ENCODE peak calls at places on chromosome 4, in six cellular contexts. I is neuronal stem cell; K is effector memory CD4-positive, alpha-beta T cell; S is cardiac muscle cell; P is heart right ventricle; A is psoas muscle. H is an unnamed sample. For H3K4me1, the result is how much of the 10 kb centered on the place peaks cover.

GRCh38 chr4:81335221-81335912 is 120.3 kb upstream of the PRKG2 start:
- DNase-seq in I (no peak), K (no peak), S (no peak), P (no peak), A (no peak), H (no peak)

GRCh38 chr4:48047421-48047844 is 30.9 kb downstream of the NIPAL1 start:
- DNase-seq in I (no peak), K (peak), S (no peak), P (no peak), A (no peak), H (peak)

GRCh38 chr4:102809691-102810090 is 17.7 kb downstream of the UBE2D3 start:
- DNase-seq in I (no peak), K (no peak), S (no peak), P (no peak), A (no peak), H (no peak)

GRCh38 chr4:112520598-112521122 is 4.7 kb upstream of the NEUROG2 start:
- DNase-seq in I (peak), K (no peak), S (no peak), P (no peak), A (no peak), H (no peak)

GRCh38 chr4:121717680-121718237 is 21.0 kb upstream of the ANXA5 start:
- DNase-seq in I (no peak), K (no peak), S (no peak), P (no peak), A (no peak), H (no peak)

GRCh38 chr4:186149872-186150271 is 41.5 kb upstream of the CYP4V2 start:
- DNase-seq in I (no peak), K (no peak), S (peak), P (peak), A (peak), H (peak)

GRCh38 chr4:156560701-156561100 is 410.9 kb downstream of the PDGFC start:
- DNase-seq in I (no peak), K (no peak), S (no peak), P (no peak), A (no peak), H (no peak)

GRCh38 chr4:25938251-25939186 is 24.5 kb downstream of the SMIM20 start:
- DNase-seq in I (no peak), K (no peak), S (no peak), P (peak), A (peak), H (no peak)

GRCh38 chr4:8830056-8830455 is 41.6 kb downstream of the HMX1 start:
- DNase-seq in I (no peak), K (no peak), S (no peak), P (no peak), A (no peak), H (no peak)

GRCh38 chr4:148214529-148215166 is 227.6 kb downstream of the NR3C2 start:
- DNase-seq in I (no peak), K (no peak), S (no peak), P (peak), A (peak), H (no peak)

GRCh38 chr4:105594094-105595010 is 41.9 kb downstream of the ARHGEF38 start:
- DNase-seq in I (no peak), K (no peak), S (no peak), P (no peak), A (no peak), H (no peak)

GRCh38 chr4:139890810-139891209 is 225.2 kb downstream of the MGST2 start:
- DNase-seq in I (no peak), K (no peak), S (no peak), P (no peak), A (no peak), H (no peak)

GRCh38 chr4:121252224-121252806 is 88.2 kb upstream of the TNIP3 start:
- DNase-seq in I (peak), K (no peak), S (peak), P (peak), A (peak), H (peak)

GRCh38 chr4:53601251-53601764 is 10.0 kb upstream of the LNX1 start:
- DNase-seq in I (no peak), K (no peak), S (peak), P (no peak), A (peak), H (no peak)

GRCh38 chr4:103008875-103009729 is 10.4 kb downstream of the SLC9B1 start:
- DNase-seq in I (peak), K (no peak), S (peak), P (peak), A (no peak), H (no peak)

GRCh38 chr4:173490817-173491518 is 39.1 kb downstream of the HAND2 start:
- DNase-seq in I (no peak), K (no peak), S (no peak), P (no peak), A (no peak), H (no peak)
- H3K4me1 ChIP-seq in I (under half), K (under half), S (under half), P (under half), A (under half), H (under half)

DNA sequence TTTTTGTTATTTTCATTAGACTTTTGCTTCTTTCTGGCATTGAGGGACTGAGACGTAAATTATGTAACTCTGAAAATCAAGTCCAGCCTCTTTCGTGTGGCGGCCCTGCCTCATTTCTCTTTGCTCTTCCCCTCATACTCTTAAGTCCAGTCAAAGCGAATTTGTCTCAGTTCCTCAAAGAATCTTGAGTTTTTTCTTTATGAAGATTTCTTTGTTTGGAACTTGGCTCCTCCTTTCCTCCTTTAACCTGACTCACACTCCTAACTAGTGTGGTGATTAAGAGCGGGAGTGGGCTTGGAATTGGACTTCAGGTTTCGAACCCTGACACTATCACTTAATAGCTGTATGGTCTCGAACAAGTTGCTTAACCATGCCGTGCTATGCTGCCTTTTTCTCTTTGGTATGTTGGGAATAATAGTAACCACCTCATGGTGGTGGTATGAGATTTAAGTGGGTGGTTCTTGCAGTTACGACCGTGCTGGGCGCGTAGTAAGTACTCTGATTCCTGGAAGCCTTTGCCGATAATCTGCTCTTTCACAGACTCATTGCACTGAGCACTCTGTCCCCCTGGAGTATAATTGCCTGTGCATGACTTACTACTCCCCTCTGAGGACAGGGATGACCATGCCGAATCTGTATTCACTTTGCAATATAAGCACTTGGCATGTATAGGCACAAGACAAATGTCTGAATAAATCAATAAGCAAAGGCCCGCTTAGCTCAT is 19.1 kb downstream of the FNIP2 start:
- DNase-seq in I (no peak), K (no peak), S (no peak), P (no peak), A (no peak), H (no peak)
- H3K4me1 ChIP-seq in I (under half), K (under half), S (half or more), P (under half), A (half or more), H (under half)

GRCh38 chr4:87010192-87010591 is 75.4 kb downstream of the AFF1 start:
- DNase-seq in I (no peak), K (no peak), S (no peak), P (no peak), A (no peak), H (no peak)

GRCh38 chr4:87012265-87012953 is 77.6 kb downstream of the AFF1 start:
- DNase-seq in I (no peak), K (no peak), S (no peak), P (no peak), A (no peak), H (no peak)

GRCh38 chr4:87009095-87009648 is 74.4 kb downstream of the AFF1 start:
- DNase-seq in I (no peak), K (no peak), S (no peak), P (no peak), A (no peak), H (no peak)

GRCh38 chr4:87014284-87014782 is 79.5 kb downstream of the AFF1 start:
- DNase-seq in I (no peak), K (no peak), S (no peak), P (no peak), A (no peak), H (no peak)

DNA sequence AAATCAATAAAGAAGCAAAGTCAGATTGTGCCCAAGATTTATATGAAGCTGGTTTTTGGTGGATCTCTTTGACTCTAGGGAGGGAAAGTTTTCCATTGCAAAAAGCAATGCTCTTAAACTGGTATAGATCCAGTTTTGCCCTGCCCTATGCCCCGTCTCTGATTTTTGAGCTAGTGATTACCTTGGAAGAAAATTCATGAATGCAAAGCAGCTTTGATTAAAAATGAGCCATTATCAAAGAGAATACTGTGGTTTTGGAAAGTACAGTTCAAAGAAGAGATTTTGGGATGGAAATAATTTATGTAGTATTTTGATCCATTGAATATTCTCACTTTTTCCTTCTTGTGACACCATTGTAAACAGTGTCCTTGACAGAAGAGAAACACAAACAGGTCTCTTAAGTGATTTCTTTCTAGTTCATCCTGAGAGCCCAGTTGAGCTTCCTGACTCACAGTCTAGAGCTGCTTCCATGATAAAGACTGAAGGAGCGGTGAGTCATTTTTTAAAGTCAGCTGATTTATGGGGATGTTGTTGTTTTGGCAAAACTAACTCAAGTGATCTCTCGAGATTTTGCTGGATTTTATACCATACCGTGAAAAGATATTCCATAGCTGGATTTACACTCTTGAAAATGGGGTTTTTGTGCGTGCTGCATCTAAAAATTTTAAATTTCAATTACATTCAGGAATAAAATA is 76.7 kb downstream of the AFF1 start:
- DNase-seq in I (no peak), K (no peak), S (peak), P (peak), A (no peak), H (no peak)
- H3K4me1 ChIP-seq in I (under half), K (under half), S (half or more), P (half or more), A (half or more), H (half or more)

DNA sequence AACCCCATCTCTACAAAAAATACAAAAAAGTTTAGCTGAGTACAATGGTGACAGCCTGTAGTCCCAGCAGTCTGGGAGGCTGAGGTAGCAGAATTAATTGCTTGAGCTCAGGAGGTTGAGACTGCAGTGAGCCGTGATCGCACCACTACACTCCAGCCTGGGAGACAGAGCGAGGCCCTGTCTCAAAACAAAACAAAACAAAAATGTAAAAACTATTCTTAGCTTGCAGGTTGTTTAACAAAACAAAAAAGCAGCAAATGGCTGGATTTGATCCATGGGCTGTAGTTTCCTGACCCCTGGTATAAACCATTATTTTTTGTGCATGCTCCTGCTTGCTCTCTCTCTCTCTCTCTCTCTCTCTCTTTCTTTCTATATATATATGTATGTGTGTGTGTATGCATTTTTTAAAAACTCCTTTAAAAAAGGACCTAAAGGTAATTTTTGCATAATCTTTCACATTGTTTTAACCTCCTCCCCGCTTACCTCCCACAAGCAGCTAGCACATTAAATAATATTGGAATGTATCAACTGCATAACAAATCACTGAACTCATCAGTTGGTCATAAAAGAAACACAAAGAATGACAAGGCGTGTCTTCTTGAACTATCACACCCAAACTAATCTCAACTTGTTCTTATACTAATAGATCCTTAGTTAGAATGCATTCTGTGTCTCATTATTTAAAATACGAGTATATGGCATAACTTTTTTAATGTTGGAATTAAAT is 4.8 kb downstream of the AREG start:
- DNase-seq in I (no peak), K (no peak), S (no peak), P (no peak), A (no peak), H (no peak)
- H3K4me1 ChIP-seq in I (under half), K (under half), S (under half), P (under half), A (under half), H (under half)

DNA sequence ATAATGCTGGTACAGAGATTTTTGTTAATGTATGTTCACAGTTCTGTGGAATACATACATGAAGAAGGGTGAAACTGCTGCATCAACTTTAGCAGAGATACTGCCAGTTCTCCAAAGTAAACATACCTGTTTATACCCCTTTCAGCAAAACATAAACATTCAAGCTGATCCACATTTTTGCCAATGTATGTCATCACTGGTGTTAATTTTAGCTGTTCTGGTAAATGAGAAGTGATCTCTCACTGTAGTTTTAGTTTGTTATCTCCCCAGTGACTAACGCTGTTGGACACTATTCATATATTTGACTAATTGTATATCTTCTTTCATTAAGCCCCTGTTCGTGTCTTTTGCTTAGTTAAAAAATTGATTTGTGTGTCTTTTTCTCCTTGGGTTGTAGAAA is 82.0 kb downstream of the HAUS3 start:
- DNase-seq in I (no peak), K (no peak), S (no peak), P (no peak), A (no peak), H (no peak)
- H3K4me1 ChIP-seq in I (under half), K (under half), S (under half), P (under half), A (under half), H (under half)

DNA sequence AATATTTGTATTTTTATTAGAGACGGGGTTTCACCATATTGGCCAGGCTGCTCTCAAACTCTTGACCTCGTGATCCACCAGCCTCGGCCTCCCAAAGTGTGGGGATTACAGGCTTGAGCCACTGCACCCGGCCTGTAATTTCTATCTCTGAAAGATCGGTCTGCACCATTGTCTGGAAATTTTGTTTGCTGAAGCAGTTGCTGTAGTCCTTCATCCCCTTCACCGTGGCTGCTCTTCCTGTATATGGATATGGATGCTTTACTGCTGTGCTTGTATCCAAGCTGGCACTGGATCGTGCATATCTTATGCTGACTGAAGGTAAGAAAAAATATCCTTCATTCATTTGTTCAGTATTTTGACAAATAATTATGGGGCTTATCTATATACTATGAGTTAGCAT is 338.4 kb upstream of the GNPDA2 start:
- DNase-seq in I (no peak), K (no peak), S (no peak), P (no peak), A (no peak), H (no peak)
- H3K4me1 ChIP-seq in I (under half), K (under half), S (under half), P (under half), A (under half), H (under half)

H was measured in CD8-positive, alpha-beta T cell.